ENCODE peak calls at places on chromosomes 12 and 14, in six cellular contexts. T is fibroblast of lung; B is right cardiac atrium; D is activated T-helper 1 cell treated with anti-CD3 and anti-CD28 coated beads, Interleukin-12 subunit alpha, Interleukin-12 subunit beta, Interleukin-2, Interleukin-4 antibody, amounts not matched to agents 30 ng/mL and 10 ng/mL and 1 ng/mL, durations not matched to agents 14 hours and 24 hours and 36 hours; G is SW480; N is iPS-NIHi11. I is an unnamed sample.

GRCh38 chr12:12546314-12546772 is 16.3 kb downstream of the DUSP16 start:
- DNase-seq in G (peak), T (no peak), N (no peak), B (no peak), D (no peak), I (no peak)

GRCh38 chr14:95460647-95461478 is 55.6 kb downstream of the SYNE3 start:
- DNase-seq in N (peak), T (peak), B (peak), G (peak), D (no peak), I (no peak)

GRCh38 chr12:50257226-50258166 is 25.8 kb downstream of the LIMA1 start:
- DNase-seq in N (no peak), G (no peak), B (no peak), D (no peak), T (peak), I (no peak)

GRCh38 chr12:56488041-56488955 is at the start of gene GLS2:
- DNase-seq in D (peak), N (peak), G (peak), T (peak), B (peak), I (peak)

GRCh38 chr12:78009031-78009430 is 178.3 kb downstream of the NAV3 start:
- DNase-seq in N (no peak), G (no peak), D (no peak), B (no peak), T (no peak), I (no peak)

GRCh38 chr12:119322324-119322723 is 12.2 kb upstream of the CCDC60 start:
- DNase-seq in D (no peak), T (no peak), B (no peak), G (no peak), N (no peak), I (no peak)

GRCh38 chr14:101225729-101226152 is 322.2 kb upstream of the RTL1 start:
- DNase-seq in T (no peak), B (no peak), G (no peak), N (no peak), D (no peak), I (peak)

GRCh38 chr12:115294443-115295133 is 610.6 kb upstream of the TBX3 start:
- DNase-seq in D (no peak), T (peak), G (no peak), N (no peak), B (no peak), I (no peak)

GRCh38 chr12:12229556-12230092 is 37.2 kb downstream of the LRP6 start:
- DNase-seq in T (peak), D (no peak), N (no peak), G (no peak), B (no peak), I (no peak)

GRCh38 chr14:58699656-58700055 is 61.9 kb downstream of the DACT1 start:
- DNase-seq in B (no peak), N (no peak), D (no peak), T (no peak), G (no peak), I (no peak)

GRCh38 chr14:23113346-23114119 is 5.5 kb downstream of the CEBPE start:
- DNase-seq in T (peak), N (no peak), D (no peak), G (no peak), B (peak), I (peak)

GRCh38 chr12:118065380-118065779 is 4.4 kb upstream of the WSB2 start:
- DNase-seq in B (no peak), G (no peak), N (no peak), D (no peak), T (no peak), I (no peak)

GRCh38 chr12:123153906-123154305 is 3.0 kb upstream of the PITPNM2 start:
- DNase-seq in B (no peak), D (no peak), G (no peak), N (peak), T (no peak), I (no peak)

GRCh38 chr14:91270619-91271018 is 26.1 kb upstream of the GPR68 start:
- DNase-seq in N (peak), G (no peak), D (no peak), T (no peak), B (no peak), I (no peak)

GRCh38 chr14:69818760-69819191 is 21.7 kb upstream of the SLC10A1 start:
- DNase-seq in G (peak), N (peak), T (peak), B (peak), D (peak), I (no peak)

GRCh38 chr12:22248079-22248478 is 86.4 kb downstream of the ST8SIA1 start:
- DNase-seq in T (peak), N (no peak), D (no peak), G (no peak), B (no peak), I (no peak)

GRCh38 chr12:97313471-97314190 is 149.0 kb upstream of the RMST start:
- DNase-seq in B (no peak), G (peak), N (no peak), D (no peak), T (no peak), I (no peak)

GRCh38 chr12:57983150-57983857 is 41.9 kb downstream of the ATP23 start:
- DNase-seq in G (peak), D (no peak), B (no peak), N (peak), T (peak), I (no peak)

GRCh38 chr12:129941646-129942045 is 37.8 kb upstream of the TMEM132D start:
- DNase-seq in N (no peak), G (no peak), D (no peak), B (no peak), T (no peak), I (no peak)

GRCh38 chr14:76810953-76811400 is 1.7 kb downstream of the ANGEL1 start:
- DNase-seq in T (peak), G (peak), B (no peak), D (peak), N (peak), I (no peak)

GRCh38 chr14:24249230-24250021 is 7.0 kb upstream of the TINF2 start:
- DNase-seq in N (no peak), G (no peak), B (no peak), D (no peak), T (no peak), I (no peak)

GRCh38 chr14:37417833-37418232 is 177.2 kb downstream of the FOXA1 start:
- DNase-seq in D (no peak), B (no peak), T (no peak), G (no peak), N (no peak), I (no peak)

GRCh38 chr14:33657478-33657877 is 293.4 kb downstream of the EGLN3 start:
- DNase-seq in G (no peak), D (no peak), B (no peak), T (no peak), N (no peak), I (no peak)